ENCODE peak calls at places on chromosomes 1 and 21, in eight cellular contexts. J, Y, Q, O, S, W, G and M are unnamed samples.

GRCh38 chr1:159140474-159140873 is 30.9 kb upstream of the CADM3 start:
- DNase-seq in J (no peak), Y (no peak), Q (no peak), O (no peak), S (no peak), W (no peak), G (no peak), M (no peak)

GRCh38 chr1:214321686-214322453 is 40.9 kb downstream of the SMYD2 start:
- DNase-seq in J (no peak), Y (peak), Q (no peak), O (no peak), S (no peak), W (no peak), G (no peak), M (no peak)

GRCh38 chr1:29828526-29829447 is 592.5 kb downstream of the PTPRU start:
- DNase-seq in J (no peak), Y (no peak), Q (no peak), O (no peak), S (no peak), W (no peak), G (no peak), M (no peak)

GRCh38 chr1:109239580-109240068 is 9.7 kb upstream of the CELSR2 start:
- DNase-seq in J (no peak), Y (peak), Q (peak), O (peak), S (no peak), W (peak), G (peak), M (peak)

GRCh38 chr1:43135857-43136781 is 36.0 kb downstream of the EBNA1BP2 start:
- DNase-seq in J (no peak), Y (no peak), Q (no peak), O (no peak), S (no peak), W (peak), G (no peak), M (no peak)

GRCh38 chr1:112894561-112895011 is 61.4 kb downstream of the SLC16A1 start:
- DNase-seq in J (no peak), Y (no peak), Q (no peak), O (no peak), S (no peak), W (no peak), G (no peak), M (no peak)

GRCh38 chr21:44431300-44431699 is 24.0 kb upstream of the LRRC3 start:
- DNase-seq in J (no peak), Y (no peak), Q (no peak), O (no peak), S (no peak), W (no peak), G (no peak), M (no peak)

GRCh38 chr1:159089184-159089791 is 12.7 kb upstream of the AIM2 start:
- DNase-seq in J (no peak), Y (peak), Q (no peak), O (no peak), S (no peak), W (no peak), G (no peak), M (peak)

GRCh38 chr21:29430581-29430980 is 131.9 kb downstream of the BACH1 start:
- DNase-seq in J (no peak), Y (no peak), Q (no peak), O (no peak), S (no peak), W (no peak), G (no peak), M (no peak)

GRCh38 chr1:61055110-61055614 is 27.2 kb upstream of the NFIA start:
- DNase-seq in J (no peak), Y (no peak), Q (peak), O (no peak), S (no peak), W (peak), G (peak), M (no peak)

GRCh38 chr1:233394860-233395717 is 67.6 kb downstream of the MAP3K21 start:
- DNase-seq in J (peak), Y (peak), Q (peak), O (no peak), S (no peak), W (peak), G (peak), M (peak)

GRCh38 chr1:15958111-15958510 is 17.8 kb downstream of the ZBTB17 start:
- DNase-seq in J (no peak), Y (no peak), Q (no peak), O (no peak), S (no peak), W (no peak), G (no peak), M (no peak)

GRCh38 chr1:25472494-25472893 is 41.8 kb downstream of the MACO1 start:
- DNase-seq in J (no peak), Y (peak), Q (no peak), O (no peak), S (no peak), W (peak), G (no peak), M (no peak)

GRCh38 chr1:227900571-227901051 is 47.1 kb downstream of the WNT9A start:
- DNase-seq in J (no peak), Y (no peak), Q (no peak), O (peak), S (peak), W (no peak), G (no peak), M (no peak)

GRCh38 chr1:235601087-235601486 is 48.5 kb downstream of the GNG4 start:
- DNase-seq in J (no peak), Y (no peak), Q (peak), O (no peak), S (no peak), W (peak), G (peak), M (peak)

GRCh38 chr1:57018119-57018518 is 52.3 kb upstream of the C8B start:
- DNase-seq in J (no peak), Y (no peak), Q (no peak), O (no peak), S (no peak), W (no peak), G (no peak), M (no peak)

GRCh38 chr1:247111259-247111635 is 7.1 kb upstream of the ZNF669 start:
- DNase-seq in J (no peak), Y (no peak), Q (no peak), O (peak), S (no peak), W (no peak), G (no peak), M (no peak)

GRCh38 chr1:59815892-59816291 is 1.1 kb downstream of the HOOK1 start:
- DNase-seq in J (no peak), Y (no peak), Q (no peak), O (no peak), S (no peak), W (peak), G (no peak), M (no peak)

GRCh38 chr1:243507001-243507671 is 251.3 kb downstream of the SDCCAG8 start:
- DNase-seq in J (no peak), Y (no peak), Q (no peak), O (no peak), S (no peak), W (peak), G (no peak), M (peak)

GRCh38 chr1:17533201-17533600 is 6.3 kb upstream of the ARHGEF10L start:
- DNase-seq in J (no peak), Y (no peak), Q (no peak), O (no peak), S (no peak), W (no peak), G (no peak), M (no peak)

GRCh38 chr1:17529381-17529780 is 10.1 kb upstream of the ARHGEF10L start:
- DNase-seq in J (no peak), Y (no peak), Q (no peak), O (no peak), S (no peak), W (peak), G (no peak), M (no peak)

GRCh38 chr1:17527036-17527914 is 12.2 kb upstream of the ARHGEF10L start:
- DNase-seq in J (no peak), Y (no peak), Q (peak), O (no peak), S (no peak), W (no peak), G (peak), M (peak)

GRCh38 chr1:17531682-17532487 is 7.6 kb upstream of the ARHGEF10L start:
- DNase-seq in J (no peak), Y (no peak), Q (peak), O (peak), S (peak), W (no peak), G (peak), M (peak)

DNA sequence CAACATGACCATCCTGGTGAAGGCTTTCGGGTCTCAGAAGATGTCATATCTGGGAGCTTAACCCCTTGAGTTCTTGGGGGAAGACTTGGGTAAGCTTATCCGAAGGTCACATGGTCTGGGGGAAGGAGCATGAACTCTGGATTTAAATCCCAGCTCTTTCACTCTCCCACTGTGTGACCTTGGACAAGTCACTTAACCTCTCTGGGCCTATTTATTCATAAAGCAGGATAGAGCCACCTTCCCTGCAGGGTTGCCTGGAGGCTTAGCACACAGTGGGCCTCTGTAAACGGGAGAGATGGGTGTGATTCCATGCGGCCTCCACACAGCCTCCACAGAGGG is 8.2 kb upstream of the ARHGEF10L start:
- DNase-seq in J (no peak), Y (no peak), Q (no peak), O (no peak), S (no peak), W (no peak), G (no peak), M (no peak)
- TF ChIP-seq CTCF in J (no peak), Y (no peak), Q (no peak), O (no peak), S (no peak), W (no peak), G (no peak), M (no peak)

GRCh38 chr1:27598902-27599528 is 4.9 kb downstream of the AHDC1 start:
- DNase-seq in J (no peak), Y (no peak), Q (peak), O (peak), S (no peak), W (peak), G (peak), M (peak)

GRCh38 chr1:27599605-27600499 is 4.1 kb downstream of the AHDC1 start:
- DNase-seq in J (no peak), Y (no peak), Q (no peak), O (peak), S (no peak), W (no peak), G (no peak), M (no peak)

GRCh38 chr1:27601771-27602509 is 2.0 kb downstream of the AHDC1 start:
- DNase-seq in J (no peak), Y (no peak), Q (no peak), O (peak), S (peak), W (no peak), G (no peak), M (no peak)

GRCh38 chr1:27601321-27601770 is 2.6 kb downstream of the AHDC1 start:
- DNase-seq in J (no peak), Y (no peak), Q (no peak), O (no peak), S (no peak), W (no peak), G (no peak), M (no peak)

GRCh38 chr1:27600500-27601175 is 3.3 kb downstream of the AHDC1 start:
- DNase-seq in J (no peak), Y (no peak), Q (peak), O (peak), S (no peak), W (no peak), G (peak), M (peak)
- H3K4me3 ChIP-seq in J (peak), Y (no peak), Q (peak), O (no peak), S (peak), W (peak), G (peak), M (no peak)

GRCh38 chr1:229042482-229042881 is 228.4 kb upstream of the RAB4A start:
- DNase-seq in J (no peak), Y (no peak), Q (no peak), O (no peak), S (no peak), W (no peak), G (no peak), M (no peak)
- TF ChIP-seq CTCF in J (no peak), Y (no peak), Q (no peak), O (no peak), S (no peak), W (no peak), G (no peak), M (no peak)

DNA sequence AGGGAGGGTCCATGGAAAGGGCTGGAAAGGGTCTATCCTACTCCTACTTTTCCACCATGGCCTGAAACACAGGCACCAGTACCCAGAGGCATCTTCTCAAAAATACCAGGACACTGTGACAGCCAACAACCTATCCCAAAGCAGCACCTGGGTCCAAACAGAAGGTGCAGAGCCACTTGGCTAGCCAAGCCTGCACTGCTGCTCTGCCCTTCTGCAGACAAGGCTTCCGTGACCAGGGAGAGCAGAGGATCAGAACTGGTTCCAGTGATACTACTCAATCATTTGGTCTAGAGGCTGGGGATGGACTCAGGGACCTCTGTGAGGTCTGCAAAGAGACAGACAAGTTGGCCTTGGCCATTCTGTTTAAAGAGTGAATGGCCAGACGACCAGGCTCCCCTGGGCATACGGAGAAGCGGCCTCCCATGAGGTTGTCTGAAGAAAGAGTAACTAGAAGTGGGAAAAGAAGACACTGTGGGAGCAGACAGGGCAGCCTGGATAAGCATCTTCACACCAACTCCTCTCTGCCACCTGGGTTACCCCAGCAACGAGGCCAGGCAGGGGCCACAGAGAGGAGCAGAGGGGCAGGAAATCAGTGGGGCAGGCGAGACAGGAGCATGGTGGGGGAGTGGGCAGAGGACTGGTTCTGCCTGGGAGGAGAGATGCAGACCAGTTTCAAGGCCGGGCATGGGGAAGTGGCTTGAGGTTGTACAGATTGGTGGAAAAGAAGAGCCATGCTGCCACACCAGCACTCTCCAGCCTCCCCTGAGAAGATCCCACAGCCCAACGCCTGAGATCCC is 5.7 kb downstream of the KCNN3 start:
- DNase-seq in J (no peak), Y (peak), Q (no peak), O (no peak), S (no peak), W (no peak), G (no peak), M (no peak)
- H3K4me3 ChIP-seq in J (no peak), Y (peak), Q (no peak), O (no peak), S (no peak), W (no peak), G (no peak), M (no peak)

DNA sequence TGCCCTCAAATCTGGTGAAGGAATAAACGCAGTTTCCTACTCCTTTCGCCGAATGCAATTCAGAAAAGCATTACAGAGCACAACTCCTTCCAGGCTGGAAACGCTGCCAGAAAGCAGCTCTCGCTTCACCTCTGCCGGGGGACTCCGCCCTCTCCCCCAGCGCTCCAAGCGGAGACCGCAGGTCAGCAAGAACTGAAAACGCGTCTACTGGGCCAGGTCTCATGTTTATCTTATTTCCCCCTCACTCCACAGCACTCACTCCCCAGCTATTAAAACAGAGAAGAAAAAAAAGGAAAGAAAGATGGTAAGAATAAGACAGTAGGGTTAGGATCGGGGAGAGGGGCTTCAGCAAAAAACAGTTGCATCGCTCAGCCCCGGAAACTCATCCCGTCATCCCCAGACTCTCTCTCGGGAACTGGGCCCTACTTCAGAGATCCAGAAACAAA is 833 bp upstream of the RCOR3 start:
- DNase-seq in J (no peak), Y (peak), Q (peak), O (peak), S (peak), W (peak), G (peak), M (peak)
- TF ChIP-seq CTCF in J (peak), Y (peak), Q (peak), O (no peak), S (no peak), W (peak), G (peak), M (peak)

DNA sequence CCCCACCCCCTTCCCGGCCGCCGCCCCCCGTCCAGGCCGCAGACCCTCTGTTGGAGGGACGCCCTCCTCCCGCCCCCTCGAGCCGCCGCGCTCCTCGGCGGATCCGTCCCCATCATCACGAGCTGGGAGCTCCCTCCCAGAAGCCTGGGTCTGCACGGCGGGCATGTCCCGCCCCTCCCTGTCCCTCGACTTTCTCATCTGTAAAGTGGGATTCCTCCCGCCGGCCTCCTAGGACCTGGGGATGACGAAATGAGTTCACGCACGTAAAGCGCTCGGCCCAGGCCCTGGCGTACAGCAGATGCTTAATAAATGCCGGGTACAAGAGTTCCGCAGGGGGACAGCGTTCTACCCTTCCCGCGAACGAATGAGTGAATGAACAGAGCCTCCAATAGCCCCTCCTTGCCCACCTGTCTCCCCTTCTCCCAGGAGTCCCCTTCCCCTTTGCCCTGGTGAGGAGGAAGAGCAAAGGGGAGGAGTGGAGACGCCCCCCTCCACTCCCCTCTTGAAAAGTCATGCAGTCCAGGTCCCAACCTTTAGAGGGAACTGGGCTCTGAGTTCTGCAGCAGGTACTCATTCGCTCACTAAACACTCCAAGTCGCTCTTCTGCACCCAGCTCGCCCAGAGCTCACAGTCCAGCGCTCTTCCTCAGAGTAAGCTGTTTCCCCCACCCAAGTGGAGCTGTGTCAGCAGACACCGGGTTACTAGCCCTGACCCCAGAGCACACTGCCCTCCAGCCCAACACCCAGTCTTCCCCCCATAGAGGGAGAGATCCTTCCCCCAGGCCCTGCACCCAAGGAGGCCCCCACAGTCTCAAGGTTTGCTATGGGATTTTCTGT is 16.8 kb downstream of the RAP1GAP start:
- DNase-seq in J (no peak), Y (no peak), Q (no peak), O (no peak), S (no peak), W (no peak), G (no peak), M (no peak)
- H3K4me3 ChIP-seq in J (no peak), Y (no peak), Q (no peak), O (peak), S (peak), W (no peak), G (no peak), M (no peak)

DNA sequence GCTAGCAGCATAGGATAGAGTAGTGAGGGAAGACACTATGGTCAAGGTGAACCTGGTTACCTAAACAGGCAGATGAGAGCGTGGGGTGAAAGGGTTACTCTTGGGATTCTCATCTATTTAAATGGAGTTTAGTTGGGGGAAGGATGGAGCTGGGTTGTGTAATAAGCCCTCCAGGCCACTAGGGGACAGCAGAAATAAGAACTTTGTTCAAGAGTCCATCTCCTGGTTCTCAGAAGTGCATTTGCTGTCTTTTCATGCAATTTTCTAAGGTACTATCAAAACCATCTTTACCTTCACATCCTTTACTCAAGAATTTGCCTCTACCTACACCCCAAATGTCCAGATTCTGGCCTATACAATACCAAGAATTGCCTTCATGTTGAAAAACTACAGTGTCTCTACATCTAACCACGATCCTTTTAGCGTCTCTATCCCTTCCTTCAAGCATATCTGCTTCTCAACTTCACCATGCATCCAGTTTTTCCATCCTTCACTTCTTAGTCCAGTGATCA is 28.0 kb downstream of the SLAMF1 start:
- DNase-seq in J (no peak), Y (peak), Q (no peak), O (no peak), S (no peak), W (peak), G (no peak), M (no peak)
- TF ChIP-seq CTCF in J (peak), Y (peak), Q (peak), O (no peak), S (peak), W (peak), G (peak), M (peak)

DNA sequence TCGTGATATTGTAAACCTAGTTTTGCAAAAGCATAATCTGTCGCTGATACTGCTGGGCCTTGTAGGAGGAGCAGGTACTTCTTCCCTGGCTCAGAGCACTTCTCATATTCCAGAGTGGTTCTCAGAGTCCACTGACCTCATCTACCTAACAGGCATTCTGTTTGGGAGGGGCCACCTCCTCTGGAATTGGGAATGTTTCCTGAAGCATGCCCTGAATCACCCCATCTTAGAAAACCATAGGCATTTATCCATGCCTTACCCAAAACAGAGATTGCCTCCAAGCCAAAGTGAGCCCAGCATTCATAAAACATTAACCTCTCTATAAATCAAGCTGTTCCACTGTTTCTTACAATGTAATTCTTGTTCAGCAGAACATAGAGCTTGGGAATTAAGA is 35.1 kb downstream of the SLC44A3 start:
- DNase-seq in J (no peak), Y (no peak), Q (no peak), O (no peak), S (no peak), W (peak), G (no peak), M (no peak)
- H3K4me3 ChIP-seq in J (no peak), Y (no peak), Q (no peak), O (no peak), S (peak), W (no peak), G (no peak), M (no peak)